ENCODE peak calls at places on chromosomes 13 and 19, in seven cellular contexts. J is ascending aorta, C is right lobe of liver, V is stomach, M is IMR-90, L is AG04450, X is breast epithelium. I is an unnamed sample.

GRCh38 chr13:94315188-94315587 is 164.3 kb downstream of the DCT start:
- DNase-seq in J (no peak), C (no peak), V (no peak), M (no peak), L (no peak), X (no peak), I (no peak)

GRCh38 chr13:49543656-49544055 is 41.7 kb downstream of the RCBTB1 start:
- DNase-seq in J (no peak), C (no peak), V (no peak), M (no peak), L (no peak), X (no peak), I (no peak)

GRCh38 chr19:2300533-2300932 is 7.4 kb downstream of the LINGO3 start:
- DNase-seq in J (no peak), C (no peak), V (no peak), M (no peak), L (no peak), X (no peak), I (no peak)

GRCh38 chr13:51923983-51924539 is 62.3 kb downstream of the CCDC70 start:
- DNase-seq in J (no peak), C (no peak), V (peak; percentile 25), M (no peak), L (no peak), X (no peak), I (peak; percentile 38)

GRCh38 chr19:38736413-38737280 is 7.6 kb downstream of the CAPN12 start:
- DNase-seq in J (no peak), C (peak; percentile 82), V (peak; percentile 83), M (no peak), L (no peak), X (peak; percentile 77), I (no peak)

GRCh38 chr13:39765801-39766463 is 110.5 kb downstream of the COG6 start:
- DNase-seq in J (no peak), C (peak; percentile 37), V (peak; percentile 46), M (no peak), L (no peak), X (no peak), I (no peak)

GRCh38 chr13:31980842-31981241 is 50.7 kb upstream of the FRY start:
- DNase-seq in J (no peak), C (no peak), V (no peak), M (no peak), L (no peak), X (no peak), I (no peak)

GRCh38 chr13:51721485-51721884 is 82.5 kb downstream of the DHRS12 start:
- DNase-seq in J (no peak), C (no peak), V (no peak), M (no peak), L (no peak), X (no peak), I (no peak)

GRCh38 chr13:75405976-75406703 is 75.8 kb downstream of the TBC1D4 start:
- DNase-seq in J (no peak), C (no peak), V (no peak), M (no peak), L (no peak), X (no peak), I (no peak)

GRCh38 chr19:45200614-45201013 is 22.0 kb downstream of the BLOC1S3 start:
- DNase-seq in J (no peak), C (no peak), V (peak; percentile 33), M (peak; percentile 57), L (no peak), X (no peak), I (no peak)

GRCh38 chr13:24032674-24033073 is 127.8 kb upstream of the SPATA13 start:
- DNase-seq in J (no peak), C (no peak), V (no peak), M (peak; percentile 34), L (no peak), X (no peak), I (no peak)

GRCh38 chr13:26585136-26585535 is 27.7 kb downstream of the WASF3 start:
- DNase-seq in J (no peak), C (no peak), V (no peak), M (peak; percentile 73), L (no peak), X (no peak), I (no peak)

GRCh38 chr19:35736913-35737886 is 5.1 kb downstream of the IGFLR1 start:
- DNase-seq in J (no peak), C (no peak), V (no peak), M (no peak), L (no peak), X (no peak), I (no peak)

GRCh38 chr13:41006951-41007350 is 12.2 kb downstream of the ELF1 start:
- DNase-seq in J (no peak), C (no peak), V (no peak), M (no peak), L (no peak), X (no peak), I (no peak)

GRCh38 chr13:41006296-41006695 is 12.8 kb downstream of the ELF1 start:
- DNase-seq in J (no peak), C (no peak), V (no peak), M (no peak), L (no peak), X (no peak), I (no peak)

GRCh38 chr13:41005709-41006108 is 13.4 kb downstream of the ELF1 start:
- DNase-seq in J (no peak), C (no peak), V (no peak), M (no peak), L (no peak), X (no peak), I (no peak)

GRCh38 chr13:41008349-41008980 is 10.7 kb downstream of the ELF1 start:
- DNase-seq in J (no peak), C (no peak), V (no peak), M (peak; percentile 90), L (peak; percentile 37), X (no peak), I (no peak)

GRCh38 chr13:41007359-41008118 is 11.6 kb downstream of the ELF1 start:
- DNase-seq in J (no peak), C (no peak), V (no peak), M (peak; percentile 30), L (no peak), X (no peak), I (no peak)
- H3K4me3 ChIP-seq in J (no peak overlapping the region), C (no peak overlapping the region), V (no peak overlapping the region), M (no peak overlapping the region), L (no peak overlapping the region), X (no peak overlapping the region), I (no peak overlapping the region)

GRCh38 chr13:79904581-79904980 is 423.6 kb downstream of the NDFIP2 start:
- DNase-seq in J (no peak), C (no peak), V (no peak), M (peak; percentile 8), L (no peak), X (no peak), I (no peak)

GRCh38 chr13:79898202-79898826 is 417.4 kb downstream of the NDFIP2 start:
- DNase-seq in J (no peak), C (no peak), V (no peak), M (no peak), L (no peak), X (no peak), I (no peak)

GRCh38 chr13:79900356-79900755 is 419.4 kb downstream of the NDFIP2 start:
- DNase-seq in J (no peak), C (no peak), V (no peak), M (no peak), L (no peak), X (no peak), I (no peak)

GRCh38 chr13:79898996-79899395 is 418.0 kb downstream of the NDFIP2 start:
- DNase-seq in J (no peak), C (no peak), V (no peak), M (peak; percentile 54), L (no peak), X (no peak), I (no peak)

DNA sequence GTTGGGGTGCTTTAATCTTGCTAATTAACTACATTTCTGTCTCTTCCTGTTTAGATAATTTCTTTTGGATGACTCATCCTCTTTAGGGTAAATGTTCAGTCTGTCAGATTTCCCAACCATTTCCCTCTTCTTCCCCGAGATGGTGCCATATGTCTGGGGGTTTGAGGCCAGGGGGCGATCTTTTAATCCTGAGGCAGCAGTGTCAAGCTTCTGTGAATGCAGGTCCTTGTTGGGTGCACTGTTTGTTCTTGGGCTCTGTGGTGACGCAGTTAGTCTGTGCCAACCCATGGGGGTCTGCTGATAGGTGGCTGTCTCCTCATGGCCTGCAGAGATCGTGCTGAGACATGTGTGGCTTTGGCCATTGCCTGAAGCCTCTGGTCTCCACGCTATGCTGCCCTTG is 420.4 kb downstream of the NDFIP2 start:
- DNase-seq in J (no peak), C (no peak), V (no peak), M (peak; percentile 13), L (no peak), X (no peak), I (no peak)
- TF ChIP-seq CTCF in J (no peak), C (no peak), V (no peak), M (peak; percentile 22), L (no peak), X (no peak), I (no peak)

GRCh38 chr19:41096353-41096752 is 8.1 kb downstream of the CYP2A13 start:
- DNase-seq in J (no peak), C (no peak), V (no peak), M (no peak), L (no peak), X (no peak), I (peak; percentile 26)
- H3K27ac ChIP-seq in J (no peak overlapping the region), C (no peak overlapping the region), V (no peak overlapping the region), M (no peak overlapping the region), L (no peak overlapping the region), X (no peak overlapping the region), I (no peak overlapping the region)

GRCh38 chr19:12866416-12867119 is 14.7 kb downstream of the DNASE2 start:
- DNase-seq in J (no peak), C (no peak), V (no peak), M (no peak), L (no peak), X (no peak), I (no peak)

GRCh38 chr19:12867120-12868099 is 13.8 kb downstream of the DNASE2 start:
- DNase-seq in J (no peak), C (no peak), V (peak; percentile 73), M (peak; percentile 43), L (no peak), X (no peak), I (no peak)

GRCh38 chr19:12864721-12865715 is 16.2 kb downstream of the DNASE2 start:
- DNase-seq in J (no peak), C (peak; percentile 58), V (peak; percentile 55), M (no peak), L (no peak), X (no peak), I (no peak)

GRCh38 chr19:12864143-12864542 is 17.1 kb downstream of the DNASE2 start:
- DNase-seq in J (no peak), C (no peak), V (no peak), M (no peak), L (no peak), X (no peak), I (no peak)

DNA sequence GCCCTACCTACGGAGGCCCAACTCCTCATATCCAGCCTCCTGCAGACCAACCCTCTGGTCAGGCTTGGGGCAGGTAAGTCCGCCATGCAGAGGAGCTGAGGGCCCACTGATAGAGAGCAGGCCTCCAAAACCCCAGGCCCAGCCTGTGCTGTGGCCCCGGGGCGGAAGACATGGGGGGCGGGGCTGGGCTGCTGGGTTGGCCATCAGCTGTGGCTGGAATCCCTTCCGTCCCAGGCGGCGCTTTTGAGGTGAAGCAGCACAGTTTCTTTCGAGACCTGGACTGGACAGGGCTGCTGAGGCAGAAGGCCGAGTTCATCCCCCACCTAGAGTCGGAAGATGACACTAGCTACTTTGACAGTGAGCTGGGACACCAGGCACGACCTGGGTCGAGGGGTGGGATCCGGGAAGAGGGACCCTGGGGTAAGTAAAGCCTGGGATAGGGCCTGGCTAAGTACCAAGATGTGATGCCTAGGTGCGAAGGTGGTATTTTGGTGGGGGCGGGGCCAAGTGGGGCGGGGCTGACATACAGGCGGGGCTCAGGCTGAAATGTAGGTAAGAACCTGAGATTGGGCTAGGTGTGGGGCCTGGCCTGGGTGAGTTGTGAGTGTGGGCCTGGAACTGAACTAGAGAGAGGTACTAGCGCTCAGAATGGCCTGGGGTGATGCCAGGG is 15.4 kb downstream of the DNASE2 start:
- DNase-seq in J (no peak), C (no peak), V (no peak), M (no peak), L (no peak), X (no peak), I (no peak)
- H3K4me3 ChIP-seq in J (no peak overlapping the region), C (no peak overlapping the region), V (no peak overlapping the region), M (no peak overlapping the region), L (no peak overlapping the region), X (no peak overlapping the region), I (no peak overlapping the region)

I was measured in coronary artery.